ENCODE peak calls at places on chromosome 20, in six cellular contexts. One of them, this sample, is unnamed.

GRCh38 chr20:63697868-63698545 is 1.6 kb downstream of the TNFRSF6B start:
- DNase-seq in GM12891: peak
- DNase-seq in GM12878: no peak
- DNase-seq in K562: peak
- DNase-seq in HepG2: no peak
- DNase-seq in H1: no peak
- DNase-seq in this sample: peak

GRCh38 chr20:21941941-21942805 is 236.7 kb downstream of the PAX1 start:
- DNase-seq in H1: no peak
- DNase-seq in GM12891: no peak
- DNase-seq in HepG2: no peak
- DNase-seq in K562: no peak
- DNase-seq in GM12878: no peak
- DNase-seq in this sample: no peak

GRCh38 chr20:38840053-38840893 is 34.8 kb downstream of the PPP1R16B start:
- DNase-seq in GM12878: no peak
- DNase-seq in K562: peak
- DNase-seq in H1: no peak
- DNase-seq in HepG2: no peak
- DNase-seq in GM12891: no peak
- DNase-seq in this sample: no peak

GRCh38 chr20:47740225-47741184 is 44.8 kb downstream of the SULF2 start:
- DNase-seq in H1: no peak
- DNase-seq in GM12878: no peak
- DNase-seq in HepG2: no peak
- DNase-seq in GM12891: no peak
- DNase-seq in K562: peak
- DNase-seq in this sample: no peak

GRCh38 chr20:25139061-25139705 is 56.3 kb upstream of the ENTPD6 start:
- DNase-seq in K562: peak
- DNase-seq in HepG2: peak
- DNase-seq in GM12891: no peak
- DNase-seq in GM12878: no peak
- DNase-seq in H1: no peak
- DNase-seq in this sample: no peak

GRCh38 chr20:51884561-51884960 is 82.2 kb upstream of the SALL4 start:
- DNase-seq in HepG2: no peak
- DNase-seq in K562: no peak
- DNase-seq in GM12878: no peak
- DNase-seq in GM12891: no peak
- DNase-seq in H1: no peak
- DNase-seq in this sample: no peak

GRCh38 chr20:54657268-54657826 is 182.0 kb downstream of the DOK5 start:
- DNase-seq in HepG2: peak
- DNase-seq in H1: no peak
- DNase-seq in GM12878: no peak
- DNase-seq in GM12891: no peak
- DNase-seq in K562: no peak
- DNase-seq in this sample: no peak

GRCh38 chr20:24787071-24787470 is 162.0 kb upstream of the CST7 start:
- DNase-seq in GM12878: no peak
- DNase-seq in GM12891: no peak
- DNase-seq in K562: no peak
- DNase-seq in HepG2: no peak
- DNase-seq in H1: no peak
- DNase-seq in this sample: no peak

GRCh38 chr20:25316506-25317190 is 68.8 kb downstream of the PYGB start:
- DNase-seq in HepG2: no peak
- DNase-seq in GM12878: no peak
- DNase-seq in K562: no peak
- DNase-seq in GM12891: no peak
- DNase-seq in H1: no peak
- DNase-seq in this sample: no peak

GRCh38 chr20:43919686-43920403 is 5.2 kb downstream of the TOX2 start:
- DNase-seq in GM12891: no peak
- DNase-seq in HepG2: no peak
- DNase-seq in GM12878: no peak
- DNase-seq in K562: no peak
- DNase-seq in H1: no peak
- DNase-seq in this sample: no peak

GRCh38 chr20:51570755-51571469 is 28.4 kb upstream of the NFATC2 start:
- DNase-seq in HepG2: no peak
- DNase-seq in H1: no peak
- DNase-seq in GM12878: no peak
- DNase-seq in GM12891: no peak
- DNase-seq in K562: no peak
- DNase-seq in this sample: no peak

GRCh38 chr20:32050851-32051556 is 1.0 kb upstream of the HCK start:
- DNase-seq in K562: no peak
- DNase-seq in GM12878: no peak
- DNase-seq in GM12891: no peak
- DNase-seq in H1: no peak
- DNase-seq in HepG2: no peak
- DNase-seq in this sample: no peak
- TF ChIP-seq POLR2AphosphoS5 in K562: no peak
- TF ChIP-seq POLR2AphosphoS5 in GM12878: no peak
- TF ChIP-seq POLR2AphosphoS5 in GM12891: no peak
- TF ChIP-seq POLR2AphosphoS5 in H1: no peak
- TF ChIP-seq POLR2AphosphoS5 in HepG2: no peak
- TF ChIP-seq POLR2AphosphoS5 in this sample: no peak

DNA sequence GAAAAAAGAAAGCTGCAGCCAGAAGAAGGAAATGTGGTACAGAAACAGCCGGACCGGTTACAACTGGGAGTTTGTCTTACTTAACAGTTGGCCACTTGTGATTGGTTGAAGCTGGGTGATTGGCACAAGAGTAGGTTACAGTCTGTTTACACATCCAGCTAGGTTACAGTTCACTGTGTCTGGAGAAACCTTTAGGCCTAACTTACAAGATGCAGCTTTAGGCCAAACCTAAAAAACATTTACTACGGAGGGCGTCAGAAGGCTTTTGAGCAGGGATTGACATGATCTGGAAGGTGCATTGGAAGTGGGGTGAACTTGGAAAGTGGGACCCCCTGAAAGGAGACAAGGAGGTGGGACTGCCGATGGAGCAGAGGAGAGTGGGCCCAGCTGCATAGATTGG is 122.3 kb downstream of the BANF2 start:
- DNase-seq in GM12878: no peak
- DNase-seq in K562: no peak
- DNase-seq in HepG2: peak
- DNase-seq in GM12891: no peak
- DNase-seq in H1: no peak
- DNase-seq in this sample: no peak
- TF ChIP-seq TAF1 in GM12878: no peak
- TF ChIP-seq TAF1 in K562: no peak
- TF ChIP-seq TAF1 in HepG2: no peak
- TF ChIP-seq TAF1 in GM12891: no peak
- TF ChIP-seq TAF1 in H1: no peak
- TF ChIP-seq TAF1 in this sample: no peak

DNA sequence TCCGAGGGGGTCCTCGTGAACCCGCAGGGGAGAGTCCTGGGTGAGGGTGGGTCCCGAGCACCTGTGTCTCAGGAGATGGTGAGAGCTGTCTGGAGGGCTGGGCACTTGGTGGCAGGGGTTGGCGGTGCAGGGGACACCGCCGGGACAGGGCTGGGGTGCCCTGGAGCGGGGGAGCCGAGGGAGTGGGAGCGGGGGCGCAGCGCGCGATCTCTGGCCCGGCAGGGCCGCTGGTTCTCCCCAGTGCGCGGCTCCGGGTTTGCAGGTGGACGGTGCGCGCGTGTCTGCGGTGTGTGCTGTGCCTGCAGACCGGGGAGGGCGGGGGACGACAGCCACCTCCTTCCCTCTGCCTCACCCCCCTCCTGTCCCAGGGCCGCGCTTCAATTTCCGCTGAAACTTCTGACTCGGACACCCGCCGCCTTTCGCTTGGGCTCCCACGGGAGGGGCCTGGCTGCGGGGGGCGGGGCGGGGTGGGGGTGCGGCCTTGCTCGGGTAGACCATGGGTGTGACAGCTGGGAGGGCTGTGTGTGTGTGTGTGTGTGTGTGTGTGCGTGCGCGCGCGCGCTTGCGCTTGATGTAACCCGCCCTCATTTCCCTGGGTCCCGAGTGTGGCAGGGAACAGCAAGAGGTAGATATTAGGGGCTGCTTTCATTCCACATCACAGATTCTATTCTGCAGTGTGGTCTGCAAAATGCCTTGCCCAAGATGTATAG is 1.2 kb downstream of the TRIB3 start:
- DNase-seq in K562: peak
- DNase-seq in GM12891: peak
- DNase-seq in HepG2: peak
- DNase-seq in GM12878: peak
- DNase-seq in H1: no peak
- DNase-seq in this sample: peak
- TF ChIP-seq POLR2A in K562: peak
- TF ChIP-seq POLR2A in GM12891: peak
- TF ChIP-seq POLR2A in HepG2: peak
- TF ChIP-seq POLR2A in GM12878: peak
- TF ChIP-seq POLR2A in H1: no peak
- TF ChIP-seq POLR2A in this sample: peak

DNA sequence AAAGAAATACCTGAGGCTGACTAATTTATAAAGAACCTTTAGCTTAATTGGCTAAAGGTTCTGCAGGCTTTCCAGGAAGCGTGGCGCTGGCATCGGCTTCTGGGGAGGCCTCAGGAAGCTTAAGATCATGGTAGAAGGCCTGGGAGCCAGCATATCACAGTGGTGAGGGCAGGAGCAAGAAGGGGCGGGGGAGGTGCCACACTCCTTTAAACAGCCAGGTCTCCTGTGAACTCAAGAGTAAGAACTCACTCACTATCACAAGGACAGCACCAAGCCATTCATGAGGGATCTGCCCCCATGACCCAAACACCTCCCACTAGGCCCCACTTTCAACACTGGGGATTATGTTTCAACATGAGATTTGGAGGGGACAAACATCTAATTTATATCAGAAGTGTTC is 34.4 kb upstream of the SLC4A11 start:
- DNase-seq in H1: no peak
- DNase-seq in K562: no peak
- DNase-seq in HepG2: no peak
- DNase-seq in GM12891: no peak
- DNase-seq in GM12878: no peak
- DNase-seq in this sample: no peak
- TF ChIP-seq POLR2AphosphoS5 in H1: no peak
- TF ChIP-seq POLR2AphosphoS5 in K562: no peak
- TF ChIP-seq POLR2AphosphoS5 in HepG2: no peak
- TF ChIP-seq POLR2AphosphoS5 in GM12891: no peak
- TF ChIP-seq POLR2AphosphoS5 in GM12878: no peak
- TF ChIP-seq POLR2AphosphoS5 in this sample: no peak

GRCh38 chr20:35326732-35327073 is 34.5 kb upstream of the FAM83C start:
- DNase-seq in H1: no peak
- DNase-seq in GM12878: no peak
- DNase-seq in HepG2: no peak
- DNase-seq in GM12891: no peak
- DNase-seq in K562: no peak
- DNase-seq in this sample: no peak

GRCh38 chr20:35326021-35326731 is 34.0 kb upstream of the FAM83C start:
- DNase-seq in HepG2: no peak
- DNase-seq in GM12878: no peak
- DNase-seq in H1: no peak
- DNase-seq in K562: no peak
- DNase-seq in GM12891: no peak
- DNase-seq in this sample: no peak

GRCh38 chr20:35328095-35328685 is 36.0 kb upstream of the FAM83C start:
- DNase-seq in GM12878: no peak
- DNase-seq in HepG2: no peak
- DNase-seq in GM12891: no peak
- DNase-seq in K562: no peak
- DNase-seq in H1: no peak
- DNase-seq in this sample: no peak

GRCh38 chr20:35327074-35327976 is 35.1 kb upstream of the FAM83C start:
- DNase-seq in GM12878: no peak
- DNase-seq in H1: no peak
- DNase-seq in GM12891: no peak
- DNase-seq in K562: peak
- DNase-seq in HepG2: peak
- DNase-seq in this sample: no peak

DNA sequence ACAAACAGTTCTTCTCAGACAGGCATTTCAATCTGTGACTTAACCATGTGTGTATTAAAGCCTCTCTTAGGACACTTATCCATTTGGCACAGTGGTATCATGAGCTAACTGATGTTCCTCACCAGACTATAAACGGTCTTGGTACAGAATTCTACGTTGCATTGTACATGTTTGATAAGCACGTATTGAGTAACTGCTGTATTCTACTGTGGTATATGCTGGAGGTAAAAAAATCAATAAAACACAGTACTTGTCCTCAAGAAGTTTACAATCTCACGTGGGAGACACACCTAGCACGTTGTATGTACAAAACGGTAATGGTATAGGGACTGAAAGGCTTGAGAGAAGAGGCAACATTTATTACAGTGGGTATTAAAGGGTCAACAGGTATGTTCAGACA is 33.2 kb upstream of the FAM83C start:
- DNase-seq in K562: no peak
- DNase-seq in GM12891: no peak
- DNase-seq in HepG2: no peak
- DNase-seq in H1: no peak
- DNase-seq in GM12878: no peak
- DNase-seq in this sample: no peak
- TF ChIP-seq TAF1 in K562: no peak
- TF ChIP-seq TAF1 in GM12891: no peak
- TF ChIP-seq TAF1 in HepG2: no peak
- TF ChIP-seq TAF1 in H1: no peak
- TF ChIP-seq TAF1 in GM12878: no peak
- TF ChIP-seq TAF1 in this sample: no peak

GRCh38 chr20:50193169-50193850 is 2.7 kb downstream of the CEBPB start:
- DNase-seq in GM12878: no peak
- DNase-seq in H1: no peak
- DNase-seq in K562: no peak
- DNase-seq in HepG2: no peak
- DNase-seq in GM12891: no peak
- DNase-seq in this sample: no peak
- TF ChIP-seq POLR2A in GM12878: no peak
- TF ChIP-seq POLR2A in H1: peak
- TF ChIP-seq POLR2A in K562: no peak
- TF ChIP-seq POLR2A in HepG2: peak
- TF ChIP-seq POLR2A in GM12891: no peak
- TF ChIP-seq POLR2A in this sample: no peak